ENCODE peak calls at places on chromosomes 12 and 14, in four cellular contexts. One of them, this sample, is unnamed.

GRCh38 chr14:23000860-23001259 is 9.1 kb downstream of the C14orf93 start:
- DNase-seq in SK-N-SH: no peak
- DNase-seq in GM12878: no peak
- DNase-seq in HepG2: no peak
- DNase-seq in this sample: no peak

GRCh38 chr12:93415723-93416464 is 25.9 kb downstream of the UBE2N start:
- DNase-seq in SK-N-SH: no peak
- DNase-seq in GM12878: no peak
- DNase-seq in HepG2: no peak
- DNase-seq in this sample: no peak

GRCh38 chr12:95487024-95487423 is 13.1 kb downstream of the METAP2 start:
- DNase-seq in SK-N-SH: no peak
- DNase-seq in GM12878: no peak
- DNase-seq in HepG2: no peak
- DNase-seq in this sample: no peak

GRCh38 chr12:122057007-122057735 is 21.4 kb upstream of the MLXIP start:
- DNase-seq in SK-N-SH: no peak
- DNase-seq in GM12878: no peak
- DNase-seq in HepG2: no peak
- DNase-seq in this sample: no peak

GRCh38 chr12:75657866-75658265 is 146.5 kb upstream of the KRR1 start:
- DNase-seq in SK-N-SH: no peak
- DNase-seq in GM12878: no peak
- DNase-seq in HepG2: no peak
- DNase-seq in this sample: no peak

GRCh38 chr14:101713641-101714349 is 47.7 kb upstream of the PPP2R5C start:
- DNase-seq in SK-N-SH: no peak
- DNase-seq in GM12878: no peak
- DNase-seq in HepG2: no peak
- DNase-seq in this sample: no peak

GRCh38 chr14:102663031-102663430 is 70.6 kb downstream of the RCOR1 start:
- DNase-seq in SK-N-SH: no peak
- DNase-seq in GM12878: no peak
- DNase-seq in HepG2: no peak
- DNase-seq in this sample: no peak

GRCh38 chr12:18861287-18861858 is 123.5 kb downstream of the CAPZA3 start:
- DNase-seq in SK-N-SH: no peak
- DNase-seq in GM12878: no peak
- DNase-seq in HepG2: peak
- DNase-seq in this sample: no peak

GRCh38 chr12:104083769-104084475 is 19.6 kb downstream of the HCFC2 start:
- DNase-seq in SK-N-SH: no peak
- DNase-seq in GM12878: peak
- DNase-seq in HepG2: no peak
- DNase-seq in this sample: no peak

GRCh38 chr12:2752676-2753371 is 41.9 kb upstream of the FKBP4 start:
- DNase-seq in SK-N-SH: peak
- DNase-seq in GM12878: no peak
- DNase-seq in HepG2: peak
- DNase-seq in this sample: peak

GRCh38 chr14:69877492-69877891 is 1.7 kb upstream of the SMOC1 start:
- DNase-seq in SK-N-SH: peak
- DNase-seq in GM12878: no peak
- DNase-seq in HepG2: no peak
- DNase-seq in this sample: no peak

GRCh38 chr14:76480426-76480825 is 104.5 kb downstream of the ESRRB start:
- DNase-seq in SK-N-SH: no peak
- DNase-seq in GM12878: no peak
- DNase-seq in HepG2: no peak
- DNase-seq in this sample: no peak

GRCh38 chr14:89902876-89903275 is 51.7 kb downstream of the EFCAB11 start:
- DNase-seq in SK-N-SH: peak
- DNase-seq in GM12878: no peak
- DNase-seq in HepG2: no peak
- DNase-seq in this sample: no peak

GRCh38 chr14:99899578-99900178 is 106.5 kb downstream of the EML1 start:
- DNase-seq in SK-N-SH: peak
- DNase-seq in GM12878: no peak
- DNase-seq in HepG2: no peak
- DNase-seq in this sample: no peak

GRCh38 chr14:104428333-104428851 is 151.2 kb upstream of the C14orf180 start:
- DNase-seq in SK-N-SH: no peak
- DNase-seq in GM12878: no peak
- DNase-seq in HepG2: no peak
- DNase-seq in this sample: no peak

GRCh38 chr12:123113038-123113437 is 37.9 kb downstream of the PITPNM2 start:
- DNase-seq in SK-N-SH: no peak
- DNase-seq in GM12878: no peak
- DNase-seq in HepG2: no peak
- DNase-seq in this sample: no peak

GRCh38 chr12:85996280-85996679 is 122.2 kb downstream of the NTS start:
- DNase-seq in SK-N-SH: no peak
- DNase-seq in GM12878: no peak
- DNase-seq in HepG2: no peak
- DNase-seq in this sample: no peak

GRCh38 chr12:76704693-76705092 is 59.2 kb upstream of the ZDHHC17 start:
- DNase-seq in SK-N-SH: no peak
- DNase-seq in GM12878: no peak
- DNase-seq in HepG2: no peak
- DNase-seq in this sample: no peak

GRCh38 chr12:98635657-98636323 is 8.8 kb downstream of the IKBIP start:
- DNase-seq in SK-N-SH: no peak
- DNase-seq in GM12878: peak
- DNase-seq in HepG2: peak
- DNase-seq in this sample: peak

GRCh38 chr14:77007975-77008421 is 20.5 kb downstream of the IRF2BPL start:
- DNase-seq in SK-N-SH: no peak
- DNase-seq in GM12878: no peak
- DNase-seq in HepG2: no peak
- DNase-seq in this sample: no peak

GRCh38 chr14:95073947-95074346 is 83.4 kb downstream of the DICER1 start:
- DNase-seq in SK-N-SH: no peak
- DNase-seq in GM12878: no peak
- DNase-seq in HepG2: no peak
- DNase-seq in this sample: no peak

GRCh38 chr12:7131502-7131866 is 1.3 kb downstream of the CLSTN3 start:
- DNase-seq in SK-N-SH: peak
- DNase-seq in GM12878: no peak
- DNase-seq in HepG2: no peak
- DNase-seq in this sample: no peak

GRCh38 chr12:43090981-43091380 is 461.0 kb downstream of the ADAMTS20 start:
- DNase-seq in SK-N-SH: no peak
- DNase-seq in GM12878: no peak
- DNase-seq in HepG2: no peak
- DNase-seq in this sample: no peak

DNA sequence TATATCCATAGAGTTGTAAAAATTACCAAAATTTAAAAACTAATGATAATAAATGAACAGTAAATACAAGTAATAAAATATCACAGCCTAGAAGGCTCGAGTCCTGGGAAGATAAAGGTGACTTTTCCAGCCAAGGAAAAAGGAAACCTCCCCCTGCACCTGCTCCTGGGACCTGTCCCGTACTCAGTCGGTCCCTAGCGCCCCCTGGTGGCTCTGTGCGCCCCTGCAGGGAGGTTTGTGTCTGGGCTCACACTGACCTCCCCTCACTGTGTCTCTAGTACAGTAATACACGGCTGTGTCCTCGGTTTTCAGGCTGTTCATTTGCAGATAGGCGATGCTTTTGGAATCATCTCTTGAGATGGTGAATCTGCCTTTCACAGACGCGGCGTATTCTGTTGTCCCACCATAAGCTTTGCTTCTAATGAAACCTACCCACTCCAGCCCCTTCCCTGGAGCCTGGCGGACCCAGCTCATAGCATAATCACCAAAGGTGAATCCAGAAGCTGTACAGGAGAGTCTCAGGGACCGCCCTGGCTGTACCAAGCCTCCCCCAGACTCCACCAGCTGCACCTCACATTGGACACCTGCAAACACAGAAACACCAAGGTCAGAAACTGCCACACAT is 1030.4 kb downstream of the TMEM121 start:
- DNase-seq in SK-N-SH: peak
- DNase-seq in GM12878: no peak
- DNase-seq in HepG2: peak
- DNase-seq in this sample: no peak
- TF ChIP-seq PBX3 in SK-N-SH: no peak
- TF ChIP-seq PBX3 in GM12878: no peak
- TF ChIP-seq PBX3 in HepG2: no peak
- TF ChIP-seq PBX3 in this sample: no peak

DNA sequence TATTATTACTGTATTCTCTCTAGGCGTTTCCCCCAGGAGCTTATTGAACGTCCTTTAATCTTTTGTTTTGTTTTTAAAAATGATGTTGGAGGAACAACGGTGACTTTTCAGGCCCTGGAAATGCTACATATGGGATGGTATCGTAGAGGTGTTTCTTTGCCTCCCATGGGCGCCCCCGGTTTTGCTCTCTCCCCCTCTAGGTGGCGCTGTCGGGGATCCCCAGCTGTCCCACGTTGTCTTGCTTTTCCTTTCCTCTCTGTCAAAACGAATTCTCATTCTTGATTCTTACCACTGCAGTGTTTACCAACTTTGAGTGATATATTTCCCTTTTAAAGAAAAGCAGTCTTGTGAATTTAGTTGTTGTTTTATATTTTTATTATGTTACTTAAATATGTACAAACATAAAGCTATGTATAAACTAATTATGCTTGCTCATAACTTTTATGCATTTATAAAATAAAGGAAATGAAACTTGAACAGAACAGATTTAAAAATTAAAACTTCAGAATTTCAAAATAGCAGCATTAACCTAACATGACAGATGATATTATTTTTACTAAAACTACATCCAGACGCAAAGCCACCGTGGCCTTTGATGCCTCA is 171.9 kb downstream of the RGS6 start:
- DNase-seq in SK-N-SH: peak
- DNase-seq in GM12878: no peak
- DNase-seq in HepG2: no peak
- DNase-seq in this sample: peak
- TF ChIP-seq PBX3 in SK-N-SH: no peak
- TF ChIP-seq PBX3 in GM12878: no peak
- TF ChIP-seq PBX3 in HepG2: no peak
- TF ChIP-seq PBX3 in this sample: no peak

GRCh38 chr12:131120831-131121271 is 167.1 kb downstream of the ADGRD1 start:
- DNase-seq in SK-N-SH: no peak
- DNase-seq in GM12878: no peak
- DNase-seq in HepG2: no peak
- DNase-seq in this sample: no peak

GRCh38 chr12:131123817-131124216 is 170.1 kb downstream of the ADGRD1 start:
- DNase-seq in SK-N-SH: no peak
- DNase-seq in GM12878: no peak
- DNase-seq in HepG2: no peak
- DNase-seq in this sample: no peak

GRCh38 chr12:131121705-131122405 is 168.1 kb downstream of the ADGRD1 start:
- DNase-seq in SK-N-SH: no peak
- DNase-seq in GM12878: no peak
- DNase-seq in HepG2: no peak
- DNase-seq in this sample: no peak

GRCh38 chr12:131124487-131125280 is 171.0 kb downstream of the ADGRD1 start:
- DNase-seq in SK-N-SH: no peak
- DNase-seq in GM12878: no peak
- DNase-seq in HepG2: no peak
- DNase-seq in this sample: no peak

DNA sequence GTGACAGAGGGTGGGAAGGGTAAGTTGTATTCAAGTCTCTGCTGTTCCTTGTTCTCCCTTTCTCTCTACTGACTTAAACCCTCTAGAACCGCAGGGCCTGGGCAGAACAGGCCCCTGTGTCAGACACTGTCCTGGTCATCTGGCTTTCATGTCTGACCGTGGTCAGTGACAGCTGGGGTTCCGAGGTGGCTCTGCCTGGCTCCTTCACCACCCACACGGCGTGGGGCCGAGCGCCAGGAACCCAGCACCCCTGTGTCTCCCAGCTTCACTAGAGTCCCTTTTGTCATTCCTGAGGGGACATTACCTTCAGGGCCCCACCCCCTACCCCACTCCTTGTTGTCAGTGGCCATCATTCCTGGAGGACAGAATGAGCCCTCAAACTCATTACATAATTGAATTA is 168.9 kb downstream of the ADGRD1 start:
- DNase-seq in SK-N-SH: no peak
- DNase-seq in GM12878: no peak
- DNase-seq in HepG2: no peak
- DNase-seq in this sample: no peak
- TF ChIP-seq PBX3 in SK-N-SH: no peak
- TF ChIP-seq PBX3 in GM12878: no peak
- TF ChIP-seq PBX3 in HepG2: no peak
- TF ChIP-seq PBX3 in this sample: no peak

GRCh38 chr14:65134651-65135579 is 32.6 kb upstream of the MAX start:
- DNase-seq in SK-N-SH: no peak
- DNase-seq in GM12878: no peak
- DNase-seq in HepG2: no peak
- DNase-seq in this sample: no peak
- TF ChIP-seq PBX3 in SK-N-SH: no peak
- TF ChIP-seq PBX3 in GM12878: no peak
- TF ChIP-seq PBX3 in HepG2: no peak
- TF ChIP-seq PBX3 in this sample: no peak

DNA sequence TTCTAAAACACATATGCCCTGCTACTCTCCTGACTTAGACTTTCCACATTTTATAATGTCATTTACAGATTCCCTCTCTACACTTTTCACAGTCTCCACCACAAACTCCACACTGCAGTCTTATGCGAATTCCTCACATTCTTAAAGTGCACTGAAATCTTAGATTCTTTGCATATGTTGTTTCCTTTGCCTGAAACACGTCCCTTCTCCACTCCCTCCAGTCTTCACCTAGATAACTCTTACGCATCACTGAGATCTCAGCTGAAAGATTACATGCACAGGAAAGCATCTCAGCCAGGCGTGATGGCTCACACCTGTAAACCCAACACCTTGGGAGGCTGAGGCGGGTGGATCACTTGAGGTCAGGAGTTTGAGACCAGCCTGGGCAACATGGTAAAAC is 3.8 kb upstream of the ARHGAP9 start:
- DNase-seq in SK-N-SH: no peak
- DNase-seq in GM12878: no peak
- DNase-seq in HepG2: no peak
- DNase-seq in this sample: no peak
- TF ChIP-seq PBX3 in SK-N-SH: no peak
- TF ChIP-seq PBX3 in GM12878: no peak
- TF ChIP-seq PBX3 in HepG2: no peak
- TF ChIP-seq PBX3 in this sample: no peak

DNA sequence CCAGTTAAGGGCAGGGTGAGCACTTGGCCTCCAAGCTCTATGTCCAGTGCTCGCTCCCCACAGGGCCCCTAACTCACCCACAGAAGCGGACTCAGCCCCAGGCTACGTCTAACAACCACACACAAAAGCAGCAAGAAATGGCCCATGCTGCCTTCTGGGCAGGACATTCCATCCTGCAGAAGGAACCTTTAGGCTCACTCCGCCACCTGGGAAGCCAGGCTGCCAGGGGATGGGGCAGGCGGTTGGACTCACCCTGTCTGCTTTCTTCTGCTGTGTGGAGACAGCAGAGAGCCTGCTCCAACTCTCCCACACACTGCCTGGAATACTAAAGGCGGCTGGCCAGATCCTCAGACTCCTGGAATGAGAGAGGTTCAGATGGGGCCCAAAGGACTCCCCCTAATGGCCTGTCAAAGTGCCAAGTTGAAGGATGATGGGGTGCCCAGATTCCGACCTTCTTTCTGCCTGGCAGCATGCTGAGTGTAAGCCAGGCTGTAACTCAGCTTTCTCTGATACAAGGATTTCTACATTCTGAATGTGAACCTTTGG is 27.7 kb upstream of the BLTP3B start:
- DNase-seq in SK-N-SH: no peak
- DNase-seq in GM12878: no peak
- DNase-seq in HepG2: no peak
- DNase-seq in this sample: no peak
- TF ChIP-seq PBX3 in SK-N-SH: no peak
- TF ChIP-seq PBX3 in GM12878: no peak
- TF ChIP-seq PBX3 in HepG2: no peak
- TF ChIP-seq PBX3 in this sample: no peak

This sample was measured in A549.